ENCODE peak calls at places on chromosomes 4 and X, in nine cellular contexts. R is MM.1S, W is suprapubic skin, O is A549, U is psoas muscle, M is tibial artery, T is kidney, C is PC-3, P is right lobe of liver. S is an unnamed sample. For H3K4me1, the result is how much of the 10 kb centered on the place peaks cover.

GRCh38 chrX:74523870-74524735 is 90.3 kb downstream of the RLIM start:
- DNase-seq in T (no peak), W (no peak), M (no peak), C (no peak), R (no peak), P (no peak), U (no peak), O (no peak), S (no peak)

GRCh38 chr4:92104506-92104905 is 199.3 kb upstream of the GRID2 start:
- DNase-seq in U (no peak), P (no peak), W (no peak), T (no peak), C (no peak), O (no peak), R (no peak), M (no peak), S (no peak)

GRCh38 chrX:48180811-48181210 is 15.8 kb downstream of the SSX5 start:
- DNase-seq in R (no peak), T (no peak), U (no peak), W (no peak), C (no peak), O (no peak), P (no peak), M (no peak), S (no peak)

GRCh38 chr4:136864580-136865185 is 667.6 kb downstream of the PCDH18 start:
- DNase-seq in U (no peak), T (no peak), M (no peak), W (no peak), O (peak), P (no peak), R (peak), C (peak), S (no peak)

GRCh38 chrX:107736781-107737531 is 38.6 kb downstream of the TSC22D3 start:
- DNase-seq in C (peak), M (no peak), R (no peak), P (peak), T (no peak), U (no peak), W (no peak), O (no peak), S (no peak)

GRCh38 chrX:2913118-2913517 is 16.0 kb downstream of the ARSD start:
- DNase-seq in M (no peak), C (peak), U (no peak), P (no peak), O (no peak), W (no peak), R (no peak), T (no peak), S (no peak)

GRCh38 chr4:8560265-8561047 is 19.7 kb upstream of the GPR78 start:
- DNase-seq in O (no peak), P (no peak), W (peak), R (no peak), C (peak), M (no peak), T (peak), U (no peak), S (no peak)

GRCh38 chr4:95838192-95838591 is 1.7 kb upstream of the PDHA2 start:
- DNase-seq in W (no peak), U (no peak), R (no peak), P (no peak), M (no peak), C (no peak), T (no peak), O (no peak), S (no peak)

GRCh38 chr4:123452585-123452984 is 56.0 kb downstream of the SPRY1 start:
- DNase-seq in P (no peak), W (no peak), T (no peak), M (peak), R (no peak), U (peak), O (no peak), C (peak), S (no peak)

GRCh38 chr4:77021614-77022089 is 54.1 kb downstream of the CCNI start:
- DNase-seq in O (no peak), M (no peak), P (no peak), T (no peak), R (no peak), U (no peak), W (no peak), C (no peak), S (peak)

GRCh38 chr4:100084892-100085291 is 105.4 kb downstream of the DDIT4L start:
- DNase-seq in P (no peak), R (no peak), U (no peak), C (no peak), O (no peak), M (no peak), T (no peak), W (no peak), S (no peak)

GRCh38 chr4:86223472-86223871 is 136.4 kb downstream of the MAPK10 start:
- DNase-seq in O (no peak), W (no peak), T (no peak), U (no peak), R (peak), M (no peak), C (peak), P (no peak), S (no peak)

GRCh38 chr4:13906727-13907126 is 279.2 kb upstream of the BOD1L1 start:
- DNase-seq in C (no peak), P (no peak), T (no peak), U (no peak), W (no peak), O (no peak), M (no peak), R (no peak), S (no peak)

GRCh38 chr4:76993787-76994641 is 44.5 kb downstream of the SEPTIN11 start:
- DNase-seq in P (no peak), T (no peak), C (no peak), U (no peak), R (peak), M (no peak), W (no peak), O (no peak), S (no peak)

GRCh38 chr4:130053723-130054122 is 957.8 kb downstream of the C4orf33 start:
- DNase-seq in U (no peak), R (no peak), C (no peak), T (no peak), O (no peak), M (no peak), P (no peak), W (no peak), S (no peak)

GRCh38 chrX:1316527-1316926 is 20.1 kb upstream of the IL3RA start:
- DNase-seq in W (peak), O (no peak), U (peak), M (peak), R (no peak), P (peak), T (peak), C (no peak), S (no peak)

GRCh38 chr4:83731609-83732008 is 195.7 kb downstream of the GPAT3 start:
- DNase-seq in P (no peak), U (no peak), R (no peak), C (peak), O (no peak), T (no peak), W (no peak), M (no peak), S (no peak)

GRCh38 chrX:77436682-77437081 is 10.5 kb upstream of the FGF16 start:
- DNase-seq in R (no peak), M (no peak), U (no peak), P (no peak), W (no peak), T (no peak), C (peak), O (no peak), S (no peak)

GRCh38 chrX:11329016-11329415 is 35.8 kb downstream of the AMELX start:
- DNase-seq in M (no peak), U (no peak), W (no peak), C (peak), P (no peak), T (no peak), O (no peak), R (no peak), S (no peak)

GRCh38 chr4:111641813-111642579 is 503.3 kb upstream of the FAM241A start:
- DNase-seq in T (no peak), R (peak), O (peak), W (peak), C (peak), M (peak), U (peak), P (peak), S (no peak)

GRCh38 chr4:54660591-54660990 is 2.8 kb downstream of the KIT start:
- DNase-seq in C (no peak), W (no peak), O (no peak), M (no peak), P (no peak), U (no peak), T (no peak), R (no peak), S (no peak)

GRCh38 chrX:75273483-75273882 is 402 bp upstream of the UPRT start:
- DNase-seq in M (no peak), R (no peak), O (no peak), W (no peak), U (no peak), T (no peak), P (no peak), C (no peak), S (no peak)

GRCh38 chrX:123481908-123482873 is 250.7 kb downstream of the THOC2 start:
- DNase-seq in T (no peak), W (no peak), R (no peak), M (no peak), P (no peak), O (no peak), U (no peak), C (no peak), S (no peak)

GRCh38 chr4:131426023-131426758 is 1722.9 kb upstream of the PCDH10 start:
- DNase-seq in R (no peak), T (no peak), C (no peak), U (no peak), M (no peak), P (no peak), W (no peak), O (no peak), S (no peak)

GRCh38 chrX:155313766-155314165 is 20.6 kb downstream of the CLIC2 start:
- DNase-seq in P (no peak), M (no peak), O (no peak), W (no peak), T (no peak), C (peak), R (no peak), U (no peak), S (no peak)

GRCh38 chrX:80011522-80011921 is 3.0 kb upstream of the TBX22 start:
- DNase-seq in M (no peak), W (no peak), C (no peak), P (no peak), R (no peak), T (no peak), U (no peak), O (no peak), S (no peak)

GRCh38 chrX:80016182-80016581 is 1.6 kb downstream of the TBX22 start:
- DNase-seq in R (no peak), C (no peak), T (no peak), W (no peak), M (no peak), P (no peak), O (no peak), U (no peak), S (no peak)

DNA sequence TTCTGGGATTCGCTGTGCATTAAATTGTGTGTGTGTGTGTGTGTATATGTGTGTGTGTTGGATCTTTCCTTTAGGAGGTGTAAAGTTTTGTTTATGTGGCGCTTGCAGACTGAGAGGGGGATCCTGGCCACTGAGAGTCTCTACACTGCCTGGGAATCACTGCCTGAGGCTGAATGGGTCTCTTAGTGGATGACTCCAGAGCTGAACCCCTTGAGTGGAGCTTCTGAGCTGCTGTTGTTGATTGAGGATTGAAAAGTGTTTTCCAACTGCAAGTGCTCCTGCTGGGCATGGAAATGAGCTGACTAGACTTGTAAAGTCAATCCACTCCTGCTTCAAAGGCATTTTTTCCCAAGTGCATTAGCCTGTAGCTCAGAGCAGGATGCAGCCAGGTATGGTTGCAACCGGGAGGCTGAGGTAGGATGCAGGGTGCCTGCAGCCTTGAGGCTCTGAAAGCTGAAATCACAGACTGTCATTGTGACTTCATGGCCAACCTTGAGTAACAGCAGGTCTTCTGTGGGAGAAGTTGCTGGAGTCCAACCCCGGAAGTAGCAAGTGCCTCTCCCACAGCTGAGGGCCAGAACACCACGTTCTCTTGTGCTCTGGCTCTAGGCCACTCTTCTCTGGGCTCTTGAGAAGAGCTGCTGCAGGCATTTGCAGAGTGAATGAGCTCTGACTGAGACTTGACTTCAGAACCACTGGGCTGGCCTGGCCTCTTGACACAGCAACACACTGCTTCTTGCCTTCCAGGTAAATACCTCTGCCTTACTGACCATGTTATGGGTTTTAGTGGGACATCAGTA is at the start of gene TBX22:
- DNase-seq in O (no peak), T (no peak), U (no peak), W (no peak), P (no peak), R (no peak), M (no peak), C (no peak), S (no peak)
- H3K27ac ChIP-seq in O (no peak), T (no peak), U (no peak), W (no peak), P (no peak), R (no peak), M (no peak), C (no peak), S (no peak)

DNA sequence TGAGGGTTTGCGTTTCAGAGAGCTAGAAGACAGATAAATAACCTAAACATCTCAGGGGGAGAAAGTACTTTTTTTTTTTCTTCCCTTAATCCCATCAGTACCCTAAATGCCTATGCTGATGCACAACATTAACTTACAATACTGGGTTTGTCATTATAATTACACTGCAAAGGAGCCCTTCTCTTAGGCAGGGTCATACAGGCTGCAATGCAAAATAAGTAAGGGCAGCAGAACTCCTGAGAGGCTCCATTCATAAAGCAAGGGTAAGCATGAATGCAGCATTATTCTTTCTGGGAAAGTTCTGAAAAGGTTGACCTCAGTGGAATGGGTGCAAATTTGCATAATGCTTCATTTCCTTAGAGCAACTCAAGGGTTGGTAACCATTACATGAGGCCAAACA is 789.3 kb downstream of the KLHL13 start:
- DNase-seq in U (no peak), O (no peak), C (no peak), P (no peak), T (no peak), R (no peak), W (no peak), M (no peak), S (no peak)
- H3K4me1 ChIP-seq in U (under half), O (under half), C (under half), P (under half), T (under half), R (under half), W (under half), M (under half), S (under half)

DNA sequence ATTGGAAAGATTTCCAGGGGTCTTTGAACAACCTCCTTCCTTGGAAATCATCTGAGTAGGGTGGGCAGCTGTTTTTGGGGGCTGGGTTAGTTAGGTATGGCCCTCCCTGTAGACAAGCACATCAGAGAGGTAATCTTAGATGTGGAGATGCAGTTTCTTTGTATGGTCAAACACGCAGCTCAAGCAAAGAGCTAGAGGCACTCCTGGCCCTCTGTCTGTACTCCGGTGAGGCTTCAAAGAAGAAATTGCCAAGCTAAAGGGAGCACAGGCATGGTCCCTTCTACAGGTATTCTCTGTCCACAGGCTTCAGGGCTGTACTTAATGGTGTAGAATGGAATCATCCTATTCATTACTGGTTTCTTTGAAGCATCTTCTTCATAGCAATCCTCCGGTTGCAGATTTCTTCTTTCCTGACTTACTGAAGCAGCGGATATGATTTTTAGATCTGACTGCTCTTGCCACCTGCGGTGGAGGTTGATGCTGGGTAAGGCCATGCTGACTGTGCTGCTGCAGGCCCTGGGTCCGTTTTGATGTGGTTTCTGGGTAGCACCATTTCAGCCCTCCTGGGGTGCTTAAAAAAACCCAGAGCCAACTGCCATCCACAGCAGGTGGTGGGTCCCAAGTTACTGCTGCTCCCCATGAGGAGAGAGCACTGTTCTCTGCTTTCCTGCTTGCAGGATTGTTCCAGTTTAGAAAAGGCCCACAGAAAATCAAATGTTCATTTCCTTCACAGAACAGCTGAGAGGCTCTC is 318.9 kb upstream of the GATB start:
- DNase-seq in T (no peak), C (no peak), U (no peak), O (no peak), M (no peak), W (no peak), P (no peak), R (peak), S (no peak)
- H3K4me3 ChIP-seq in T (no peak), C (no peak), U (no peak), O (no peak), M (no peak), W (no peak), P (no peak), R (no peak), S (no peak)

GRCh38 chr4:52861171-52861873 is 795 bp upstream of the RASL11B start:
- DNase-seq in R (no peak), T (no peak), W (no peak), C (no peak), M (no peak), O (no peak), U (no peak), P (no peak), S (no peak)

GRCh38 chr4:52861879-52862604 is at the start of gene RASL11B:
- DNase-seq in T (peak), O (peak), W (peak), P (peak), M (peak), R (peak), C (peak), U (peak), S (peak)

GRCh38 chr4:52863324-52863723 is 1.2 kb downstream of the RASL11B start:
- DNase-seq in U (no peak), P (no peak), T (no peak), M (no peak), R (no peak), C (no peak), W (no peak), O (no peak), S (no peak)

GRCh38 chr4:52864816-52865215 is 2.7 kb downstream of the RASL11B start:
- DNase-seq in U (no peak), T (no peak), M (no peak), W (no peak), P (no peak), C (no peak), R (no peak), O (no peak), S (peak)

GRCh38 chr4:52862605-52863236 is 604 bp downstream of the RASL11B start:
- DNase-seq in U (no peak), R (no peak), P (no peak), W (peak), T (no peak), O (no peak), C (no peak), M (no peak), S (no peak)
- H3K27ac ChIP-seq in U (no peak), R (no peak), P (no peak), W (peak), T (peak), O (peak), C (no peak), M (peak), S (peak)

GRCh38 chr4:118988635-118988972 is 100.0 kb downstream of the SYNPO2 start:
- DNase-seq in T (no peak), M (no peak), R (no peak), U (no peak), C (no peak), W (no peak), P (no peak), O (no peak), S (no peak)

GRCh38 chr4:118989098-118990080 is 100.7 kb downstream of the SYNPO2 start:
- DNase-seq in C (peak), M (no peak), P (no peak), W (no peak), R (no peak), U (no peak), T (no peak), O (peak), S (no peak)

GRCh38 chr4:118985170-118986000 is 96.7 kb downstream of the SYNPO2 start:
- DNase-seq in O (no peak), C (no peak), U (no peak), R (no peak), W (no peak), M (no peak), P (no peak), T (no peak), S (no peak)

GRCh38 chr4:118991686-118992085 is 103.0 kb downstream of the SYNPO2 start:
- DNase-seq in M (no peak), W (no peak), O (no peak), U (no peak), R (no peak), P (no peak), C (no peak), T (no peak), S (no peak)

DNA sequence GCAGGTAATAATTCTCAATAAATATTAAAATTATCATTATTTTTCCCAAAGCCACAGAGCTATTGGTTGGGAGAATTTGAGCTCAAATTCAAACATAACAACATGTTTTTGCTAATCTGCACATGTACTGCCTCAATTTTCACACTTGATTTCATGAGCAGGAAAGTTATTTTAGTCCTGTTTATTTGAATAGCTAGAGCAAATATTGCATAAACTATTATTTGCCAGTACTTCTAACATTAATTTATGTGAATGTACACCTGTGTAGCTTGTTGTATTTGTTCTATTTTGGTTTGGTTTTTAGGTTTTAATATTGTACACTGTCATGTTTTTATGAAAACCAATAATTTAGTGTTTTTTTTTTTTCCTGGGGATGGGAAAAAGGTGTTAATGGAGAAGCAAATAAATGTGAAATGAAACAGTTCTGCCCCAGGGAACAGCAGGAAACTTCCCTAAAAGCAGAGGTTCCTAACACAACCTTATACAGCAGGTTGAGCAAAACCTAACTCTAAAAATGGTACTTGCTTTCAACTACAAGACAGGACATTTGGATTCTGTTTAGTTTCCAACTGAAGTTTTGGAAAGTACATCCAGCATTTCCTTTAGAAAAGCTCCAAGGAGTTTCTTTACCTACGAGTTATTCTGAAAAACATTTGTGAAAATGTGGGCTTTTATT is 99.4 kb downstream of the SYNPO2 start:
- DNase-seq in C (no peak), R (no peak), W (no peak), M (no peak), U (no peak), P (no peak), O (no peak), T (no peak), S (no peak)
- H3K4me1 ChIP-seq in C (under half), R (under half), W (under half), M (half or more), U (half or more), P (under half), O (under half), T (under half), S (under half)

S was measured in ovary.